ENCODE peak calls at places on chromosomes 4 and X, in ten cellular contexts. C is progenitor cell of endocrine pancreas; P is natural killer cell; Y is memory B cell; Q is naive thymus-derived CD4-positive, alpha-beta T cell; O is immature natural killer cell; X is cardiac muscle cell; I is A172; N is NCI-H1092 treated with DMSO at 0.1 percent for 48 hours; F is activated CD4-positive, alpha-beta T cell treated with anti-CD3 and anti-CD28 coated beads, Interleukin-2, amount 50 U/mL, for 48 hours. R is an unnamed sample.

GRCh38 chr4:93317571-93317970 is 511.0 kb upstream of the ATOH1 start:
- DNase-seq in C (no peak), P (no peak), Y (no peak), Q (no peak), O (no peak), X (no peak), I (peak), N (no peak), F (no peak), R (no peak)

GRCh38 chrX:30875957-30876356 is 13.1 kb downstream of the TAB3 start:
- DNase-seq in C (no peak), P (no peak), Y (no peak), Q (no peak), O (no peak), X (peak), I (peak), N (no peak), F (no peak), R (no peak)

GRCh38 chr4:89174784-89175183 is 63.5 kb downstream of the TIGD2 start:
- DNase-seq in C (no peak), P (no peak), Y (no peak), Q (no peak), O (no peak), X (no peak), I (no peak), N (no peak), F (no peak), R (no peak)

GRCh38 chr4:72631296-72631695 is 62.3 kb upstream of the ADAMTS3 start:
- DNase-seq in C (no peak), P (no peak), Y (no peak), Q (no peak), O (no peak), X (peak), I (peak), N (no peak), F (no peak), R (no peak)

GRCh38 chr4:76784237-76784636 is 113.7 kb downstream of the SOWAHB start:
- DNase-seq in C (no peak), P (no peak), Y (no peak), Q (no peak), O (no peak), X (no peak), I (no peak), N (no peak), F (no peak), R (no peak)

GRCh38 chrX:13069771-13070410 is 25.5 kb upstream of the FAM9C start:
- DNase-seq in C (no peak), P (no peak), Y (no peak), Q (no peak), O (no peak), X (peak), I (peak), N (no peak), F (no peak), R (no peak)

GRCh38 chrX:20063716-20064351 is 52.9 kb downstream of the MAP7D2 start:
- DNase-seq in C (no peak), P (no peak), Y (no peak), Q (no peak), O (no peak), X (peak), I (no peak), N (no peak), F (peak), R (no peak)

GRCh38 chr4:13524504-13525243 is 19.6 kb downstream of the NKX3-2 start:
- DNase-seq in C (no peak), P (no peak), Y (no peak), Q (no peak), O (no peak), X (peak), I (no peak), N (no peak), F (no peak), R (no peak)

GRCh38 chrX:132226169-132226568 is 6.9 kb upstream of the RAP2C start:
- DNase-seq in C (no peak), P (no peak), Y (no peak), Q (no peak), O (no peak), X (peak), I (no peak), N (no peak), F (no peak), R (no peak)

GRCh38 chrX:72042860-72043248 is 88.9 kb downstream of the RTL5 start:
- DNase-seq in C (no peak), P (no peak), Y (no peak), Q (no peak), O (no peak), X (no peak), I (no peak), N (no peak), F (no peak), R (no peak)